ENCODE peak calls at places on chromosomes 16 and 17, in seven cellular contexts. One of them, this sample, is unnamed.

GRCh38 chr17:64386412-64387144 is 4.1 kb downstream of the PECAM1 start:
- DNase-seq in breast epithelium: no peak
- DNase-seq in progenitor cell of endocrine pancreas: no peak
- DNase-seq in esophagus squamous epithelium: no peak
- DNase-seq in GM20000: no peak
- DNase-seq in endodermal cell: no peak
- DNase-seq in brain microvascular endothelial cell: no peak
- DNase-seq in this sample: no peak

GRCh38 chr16:50547944-50548658 is at the start of gene NKD1:
- DNase-seq in breast epithelium: peak
- DNase-seq in progenitor cell of endocrine pancreas: peak
- DNase-seq in esophagus squamous epithelium: no peak
- DNase-seq in GM20000: peak
- DNase-seq in endodermal cell: peak
- DNase-seq in brain microvascular endothelial cell: peak
- DNase-seq in this sample: no peak

GRCh38 chr17:39999067-39999466 is 16.2 kb upstream of the CSF3 start:
- DNase-seq in breast epithelium: no peak
- DNase-seq in progenitor cell of endocrine pancreas: no peak
- DNase-seq in esophagus squamous epithelium: no peak
- DNase-seq in GM20000: no peak
- DNase-seq in endodermal cell: no peak
- DNase-seq in brain microvascular endothelial cell: peak
- DNase-seq in this sample: no peak

GRCh38 chr16:30921459-30921747 is 2.0 kb upstream of the FBXL19 start:
- DNase-seq in breast epithelium: no peak
- DNase-seq in progenitor cell of endocrine pancreas: no peak
- DNase-seq in esophagus squamous epithelium: no peak
- DNase-seq in GM20000: no peak
- DNase-seq in endodermal cell: no peak
- DNase-seq in brain microvascular endothelial cell: no peak
- DNase-seq in this sample: no peak

GRCh38 chr16:14098081-14098480 is 27.0 kb downstream of the MRTFB start:
- DNase-seq in breast epithelium: no peak
- DNase-seq in progenitor cell of endocrine pancreas: no peak
- DNase-seq in esophagus squamous epithelium: no peak
- DNase-seq in GM20000: no peak
- DNase-seq in endodermal cell: no peak
- DNase-seq in brain microvascular endothelial cell: no peak
- DNase-seq in this sample: no peak

GRCh38 chr17:67400193-67400592 is 23.1 kb downstream of the PITPNC1 start:
- DNase-seq in breast epithelium: no peak
- DNase-seq in progenitor cell of endocrine pancreas: no peak
- DNase-seq in esophagus squamous epithelium: no peak
- DNase-seq in GM20000: no peak
- DNase-seq in endodermal cell: no peak
- DNase-seq in brain microvascular endothelial cell: no peak
- DNase-seq in this sample: no peak

GRCh38 chr17:39225974-39226683 is 384 bp upstream of the STAC2 start:
- DNase-seq in breast epithelium: peak
- DNase-seq in progenitor cell of endocrine pancreas: peak
- DNase-seq in esophagus squamous epithelium: no peak
- DNase-seq in GM20000: peak
- DNase-seq in endodermal cell: peak
- DNase-seq in brain microvascular endothelial cell: no peak
- DNase-seq in this sample: no peak

GRCh38 chr16:59058261-59058660 is 324.1 kb upstream of the GOT2 start:
- DNase-seq in breast epithelium: no peak
- DNase-seq in progenitor cell of endocrine pancreas: no peak
- DNase-seq in esophagus squamous epithelium: no peak
- DNase-seq in GM20000: no peak
- DNase-seq in endodermal cell: no peak
- DNase-seq in brain microvascular endothelial cell: no peak
- DNase-seq in this sample: no peak

GRCh38 chr17:11990363-11990983 is 6.8 kb downstream of the ZNF18 start:
- DNase-seq in breast epithelium: no peak
- DNase-seq in progenitor cell of endocrine pancreas: no peak
- DNase-seq in esophagus squamous epithelium: no peak
- DNase-seq in GM20000: no peak
- DNase-seq in endodermal cell: no peak
- DNase-seq in brain microvascular endothelial cell: no peak
- DNase-seq in this sample: no peak

GRCh38 chr17:39740357-39741111 is 2.8 kb downstream of the GRB7 start:
- DNase-seq in breast epithelium: peak
- DNase-seq in progenitor cell of endocrine pancreas: no peak
- DNase-seq in esophagus squamous epithelium: no peak
- DNase-seq in GM20000: no peak
- DNase-seq in endodermal cell: peak
- DNase-seq in brain microvascular endothelial cell: peak
- DNase-seq in this sample: no peak

GRCh38 chr17:78289004-78289403 is 57.6 kb downstream of the TMEM235 start:
- DNase-seq in breast epithelium: no peak
- DNase-seq in progenitor cell of endocrine pancreas: no peak
- DNase-seq in esophagus squamous epithelium: no peak
- DNase-seq in GM20000: no peak
- DNase-seq in endodermal cell: no peak
- DNase-seq in brain microvascular endothelial cell: no peak
- DNase-seq in this sample: no peak

GRCh38 chr17:82924812-82925211 is 85.0 kb upstream of the ZNF750 start:
- DNase-seq in breast epithelium: no peak
- DNase-seq in progenitor cell of endocrine pancreas: no peak
- DNase-seq in esophagus squamous epithelium: no peak
- DNase-seq in GM20000: no peak
- DNase-seq in endodermal cell: no peak
- DNase-seq in brain microvascular endothelial cell: no peak
- DNase-seq in this sample: no peak

GRCh38 chr17:50268632-50269287 is 5.5 kb upstream of the TMEM92 start:
- DNase-seq in breast epithelium: no peak
- DNase-seq in progenitor cell of endocrine pancreas: no peak
- DNase-seq in esophagus squamous epithelium: no peak
- DNase-seq in GM20000: peak
- DNase-seq in endodermal cell: peak
- DNase-seq in brain microvascular endothelial cell: no peak
- DNase-seq in this sample: no peak

GRCh38 chr17:36849871-36850348 is 87.4 kb upstream of the LHX1 start:
- DNase-seq in breast epithelium: no peak
- DNase-seq in progenitor cell of endocrine pancreas: no peak
- DNase-seq in esophagus squamous epithelium: no peak
- DNase-seq in GM20000: peak
- DNase-seq in endodermal cell: peak
- DNase-seq in brain microvascular endothelial cell: peak
- DNase-seq in this sample: no peak

GRCh38 chr17:75518201-75518600 is 1.9 kb downstream of the TSEN54 start:
- DNase-seq in breast epithelium: no peak
- DNase-seq in progenitor cell of endocrine pancreas: no peak
- DNase-seq in esophagus squamous epithelium: no peak
- DNase-seq in GM20000: peak
- DNase-seq in endodermal cell: no peak
- DNase-seq in brain microvascular endothelial cell: no peak
- DNase-seq in this sample: no peak

GRCh38 chr16:76926595-76926994 is 264.4 kb upstream of the MON1B start:
- DNase-seq in breast epithelium: no peak
- DNase-seq in progenitor cell of endocrine pancreas: no peak
- DNase-seq in esophagus squamous epithelium: no peak
- DNase-seq in GM20000: no peak
- DNase-seq in endodermal cell: no peak
- DNase-seq in brain microvascular endothelial cell: no peak
- DNase-seq in this sample: no peak

GRCh38 chr17:33492082-33492481 is 199.0 kb upstream of the ASIC2 start:
- DNase-seq in breast epithelium: no peak
- DNase-seq in progenitor cell of endocrine pancreas: no peak
- DNase-seq in esophagus squamous epithelium: no peak
- DNase-seq in GM20000: no peak
- DNase-seq in endodermal cell: no peak
- DNase-seq in brain microvascular endothelial cell: no peak
- DNase-seq in this sample: no peak

GRCh38 chr17:15273141-15273793 is 8.1 kb upstream of the PMP22 start:
- DNase-seq in breast epithelium: no peak
- DNase-seq in progenitor cell of endocrine pancreas: no peak
- DNase-seq in esophagus squamous epithelium: no peak
- DNase-seq in GM20000: no peak
- DNase-seq in endodermal cell: no peak
- DNase-seq in brain microvascular endothelial cell: peak
- DNase-seq in this sample: no peak

GRCh38 chr17:5437721-5438317 is 1.1 kb downstream of the C1QBP start:
- DNase-seq in breast epithelium: no peak
- DNase-seq in progenitor cell of endocrine pancreas: no peak
- DNase-seq in esophagus squamous epithelium: no peak
- DNase-seq in GM20000: no peak
- DNase-seq in endodermal cell: no peak
- DNase-seq in brain microvascular endothelial cell: peak
- DNase-seq in this sample: no peak

DNA sequence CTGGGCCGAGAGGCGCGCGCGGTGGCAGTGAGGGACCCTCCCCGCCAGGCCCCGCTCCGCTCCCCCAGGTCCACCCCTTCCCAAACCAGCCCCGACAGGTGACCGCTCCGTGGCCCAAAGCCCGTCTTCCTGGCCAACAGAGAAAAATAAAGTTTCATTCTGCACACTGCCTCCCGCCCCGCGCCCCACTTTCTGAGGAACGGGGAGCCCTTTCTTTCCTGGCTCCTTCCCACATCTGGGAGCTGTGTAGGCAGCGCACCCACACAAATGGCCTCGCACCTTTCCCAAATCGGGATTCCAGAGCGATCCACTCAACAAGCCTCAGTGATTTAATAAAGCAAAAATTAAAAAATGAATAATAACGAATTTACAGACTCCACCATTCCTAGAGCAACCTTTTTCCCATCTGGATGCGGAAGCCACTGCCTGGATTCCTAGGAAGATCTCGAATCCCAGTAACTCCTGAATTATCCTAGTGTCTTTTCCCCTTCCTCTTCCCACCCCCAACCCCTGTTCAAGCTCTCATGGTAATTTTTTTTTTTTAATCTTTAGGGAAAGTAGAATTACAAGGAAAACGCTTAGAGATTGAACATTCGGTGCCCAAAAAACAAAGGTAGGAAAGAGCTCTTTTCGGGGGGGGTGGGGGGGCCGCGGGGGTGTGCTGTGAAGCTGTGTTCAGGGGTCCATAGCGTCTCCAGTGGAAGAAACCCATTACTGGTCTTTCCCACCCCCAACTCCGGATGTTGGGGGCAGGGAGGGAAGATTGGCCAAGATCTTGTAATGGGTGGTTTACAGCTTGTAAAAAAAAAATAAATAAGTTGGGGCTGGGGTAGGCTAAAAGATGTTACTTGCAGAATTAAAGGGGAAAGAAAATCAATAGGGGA is 1.6 kb downstream of the IGF2BP1 start:
- DNase-seq in breast epithelium: no peak
- DNase-seq in progenitor cell of endocrine pancreas: no peak
- DNase-seq in esophagus squamous epithelium: no peak
- DNase-seq in GM20000: no peak
- DNase-seq in endodermal cell: peak
- DNase-seq in brain microvascular endothelial cell: no peak
- DNase-seq in this sample: peak
- TF ChIP-seq CTCF in breast epithelium: no peak
- TF ChIP-seq CTCF in progenitor cell of endocrine pancreas: peak
- TF ChIP-seq CTCF in esophagus squamous epithelium: no peak
- TF ChIP-seq CTCF in GM20000: no peak
- TF ChIP-seq CTCF in endodermal cell: peak
- TF ChIP-seq CTCF in brain microvascular endothelial cell: peak
- TF ChIP-seq CTCF in this sample: peak

DNA sequence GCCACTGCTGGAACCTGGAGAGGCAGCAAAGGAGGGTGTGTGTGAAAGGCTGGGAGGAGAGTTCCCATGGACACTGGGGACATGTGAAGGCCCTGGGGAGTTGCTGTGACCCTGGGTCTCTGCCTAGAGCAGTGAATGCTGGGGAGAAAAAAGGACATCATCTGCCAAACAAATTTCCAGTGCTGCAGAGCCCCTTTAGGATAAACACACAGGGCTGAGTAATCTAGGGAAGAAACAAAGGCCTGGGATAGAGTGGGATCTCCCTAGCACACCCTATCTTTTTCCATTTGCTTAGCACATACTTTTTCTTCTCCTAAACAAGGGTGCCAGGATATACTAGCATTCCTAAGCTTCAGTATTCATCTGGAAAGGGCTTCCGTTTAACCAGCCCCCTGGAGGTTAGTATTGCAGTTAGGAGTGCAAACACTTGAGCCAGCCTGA is 3.3 kb upstream of the HIGD1B start:
- DNase-seq in breast epithelium: no peak
- DNase-seq in progenitor cell of endocrine pancreas: no peak
- DNase-seq in esophagus squamous epithelium: no peak
- DNase-seq in GM20000: no peak
- DNase-seq in endodermal cell: peak
- DNase-seq in brain microvascular endothelial cell: no peak
- DNase-seq in this sample: no peak
- TF ChIP-seq CTCF in breast epithelium: no peak
- TF ChIP-seq CTCF in progenitor cell of endocrine pancreas: no peak
- TF ChIP-seq CTCF in esophagus squamous epithelium: no peak
- TF ChIP-seq CTCF in GM20000: no peak
- TF ChIP-seq CTCF in endodermal cell: peak
- TF ChIP-seq CTCF in brain microvascular endothelial cell: peak
- TF ChIP-seq CTCF in this sample: peak

GRCh38 chr16:3702082-3702481 is 15.2 kb downstream of the TRAP1 start:
- DNase-seq in breast epithelium: no peak
- DNase-seq in progenitor cell of endocrine pancreas: no peak
- DNase-seq in esophagus squamous epithelium: no peak
- DNase-seq in GM20000: no peak
- DNase-seq in endodermal cell: no peak
- DNase-seq in brain microvascular endothelial cell: no peak
- DNase-seq in this sample: no peak

GRCh38 chr16:3696425-3697218 is 20.7 kb downstream of the TRAP1 start:
- DNase-seq in breast epithelium: no peak
- DNase-seq in progenitor cell of endocrine pancreas: no peak
- DNase-seq in esophagus squamous epithelium: no peak
- DNase-seq in GM20000: no peak
- DNase-seq in endodermal cell: no peak
- DNase-seq in brain microvascular endothelial cell: peak
- DNase-seq in this sample: no peak

GRCh38 chr16:3695610-3696369 is 21.5 kb downstream of the TRAP1 start:
- DNase-seq in breast epithelium: no peak
- DNase-seq in progenitor cell of endocrine pancreas: peak
- DNase-seq in esophagus squamous epithelium: no peak
- DNase-seq in GM20000: no peak
- DNase-seq in endodermal cell: no peak
- DNase-seq in brain microvascular endothelial cell: no peak
- DNase-seq in this sample: no peak

DNA sequence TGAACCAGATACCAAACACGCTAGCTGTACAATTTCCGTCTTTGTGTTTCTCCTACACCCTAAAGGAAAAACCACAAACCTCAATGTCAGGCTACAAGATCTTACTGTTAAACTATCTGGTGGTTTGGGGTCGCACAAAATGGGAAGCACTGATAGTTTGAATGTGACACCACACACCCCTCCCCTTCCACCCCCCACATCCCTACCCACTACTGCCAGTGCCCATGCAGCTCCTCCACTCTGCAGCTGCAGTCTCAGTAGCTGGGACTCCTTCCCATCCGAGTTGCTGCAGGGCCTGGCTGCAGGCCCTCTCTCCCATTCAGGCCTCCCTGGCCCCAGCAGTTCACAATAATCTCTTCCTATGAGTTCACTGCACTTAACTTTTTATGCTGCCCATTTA is 18.4 kb downstream of the TRAP1 start:
- DNase-seq in breast epithelium: no peak
- DNase-seq in progenitor cell of endocrine pancreas: no peak
- DNase-seq in esophagus squamous epithelium: no peak
- DNase-seq in GM20000: no peak
- DNase-seq in endodermal cell: no peak
- DNase-seq in brain microvascular endothelial cell: no peak
- DNase-seq in this sample: no peak
- TF ChIP-seq CTCF in breast epithelium: no peak
- TF ChIP-seq CTCF in progenitor cell of endocrine pancreas: no peak
- TF ChIP-seq CTCF in esophagus squamous epithelium: no peak
- TF ChIP-seq CTCF in GM20000: no peak
- TF ChIP-seq CTCF in endodermal cell: no peak
- TF ChIP-seq CTCF in brain microvascular endothelial cell: no peak
- TF ChIP-seq CTCF in this sample: no peak

GRCh38 chr17:53516643-53517042 is 306.1 kb upstream of the KIF2B start:
- DNase-seq in breast epithelium: no peak
- DNase-seq in progenitor cell of endocrine pancreas: no peak
- DNase-seq in esophagus squamous epithelium: no peak
- DNase-seq in GM20000: no peak
- DNase-seq in endodermal cell: no peak
- DNase-seq in brain microvascular endothelial cell: no peak
- DNase-seq in this sample: no peak
- TF ChIP-seq CTCF in breast epithelium: no peak
- TF ChIP-seq CTCF in progenitor cell of endocrine pancreas: peak
- TF ChIP-seq CTCF in esophagus squamous epithelium: no peak
- TF ChIP-seq CTCF in GM20000: no peak
- TF ChIP-seq CTCF in endodermal cell: peak
- TF ChIP-seq CTCF in brain microvascular endothelial cell: peak
- TF ChIP-seq CTCF in this sample: peak

This sample was measured in osteocyte.